ENCODE peak calls at places on chromosome 13, in six cellular contexts. H, N, B, I, D and A are unnamed samples.

GRCh38 chr13:27792393-27793218 is at the start of gene GSX1:
- DNase-seq in H (no peak), B (peak; percentile 64), I (no peak), N (no peak), D (peak; percentile 77), A (peak; percentile 69)

GRCh38 chr13:114115191-114115671 is 17.2 kb downstream of the RASA3 start:
- DNase-seq in I (peak; percentile 17), B (no peak), D (peak; percentile 80), N (no peak), H (no peak), A (peak; percentile 92)

GRCh38 chr13:47000166-47000565 is 103.3 kb upstream of the HTR2A start:
- DNase-seq in N (no peak), H (no peak), D (no peak), B (no peak), I (no peak), A (no peak)

GRCh38 chr13:37443538-37443937 is 155.0 kb downstream of the POSTN start:
- DNase-seq in B (peak; percentile 63), D (peak; percentile 62), I (no peak), H (no peak), N (no peak), A (peak; percentile 89)

GRCh38 chr13:50236898-50237318 is 221.7 kb downstream of the KCNRG start:
- DNase-seq in I (no peak), N (no peak), D (peak; percentile 38), B (no peak), H (no peak), A (no peak)

GRCh38 chr13:109720758-109721184 is 65.6 kb downstream of the IRS2 start:
- DNase-seq in H (no peak), N (no peak), I (no peak), D (no peak), B (no peak), A (no peak)

GRCh38 chr13:37106642-37107041 is 1.2 kb upstream of the CSNK1A1L start:
- DNase-seq in H (no peak), D (no peak), N (no peak), I (no peak), B (peak; percentile 15), A (peak; percentile 21)

GRCh38 chr13:68810660-68811059 is 1297.0 kb upstream of the ATXN8OS start:
- DNase-seq in H (no peak), I (no peak), N (no peak), D (no peak), B (no peak), A (no peak)

GRCh38 chr13:78317030-78317429 is 286.3 kb downstream of the POU4F1 start:
- DNase-seq in D (peak; percentile 14), H (no peak), I (no peak), B (peak; percentile 24), N (no peak), A (no peak)

GRCh38 chr13:62875118-62875640 is 1459.5 kb upstream of the PCDH20 start:
- DNase-seq in N (no peak), D (no peak), H (no peak), B (peak; percentile 65), I (no peak), A (no peak)

GRCh38 chr13:76791290-76791664 is 94.9 kb downstream of the KCTD12 start:
- DNase-seq in H (no peak), B (no peak), N (no peak), D (no peak), I (no peak), A (no peak)

GRCh38 chr13:114020750-114021463 is 47.0 kb upstream of the C13orf46 start:
- DNase-seq in B (no peak), H (no peak), I (no peak), N (no peak), D (no peak), A (no peak)